ENCODE peak calls at places on chromosomes 2 and 18, in five cellular contexts. One of them, this sample, is unnamed.

GRCh38 chr2:85584354-85584856 is at the start of gene VAMP5:
- DNase-seq in endodermal cell: no peak
- DNase-seq in endothelial cell of umbilical vein: peak
- DNase-seq in fibroblast of the aortic adventitia: no peak
- DNase-seq in BE2C: peak
- DNase-seq in this sample: peak

GRCh38 chr2:173370198-173370597 is 15.5 kb downstream of the CDCA7 start:
- DNase-seq in endothelial cell of umbilical vein: peak
- DNase-seq in fibroblast of the aortic adventitia: no peak
- DNase-seq in endodermal cell: no peak
- DNase-seq in BE2C: no peak
- DNase-seq in this sample: no peak

GRCh38 chr2:44598731-44599529 is 237.2 kb downstream of the CAMKMT start:
- DNase-seq in endothelial cell of umbilical vein: no peak
- DNase-seq in BE2C: no peak
- DNase-seq in fibroblast of the aortic adventitia: no peak
- DNase-seq in endodermal cell: no peak
- DNase-seq in this sample: peak

GRCh38 chr2:79529636-79530035 is 16.8 kb downstream of the CTNNA2 start:
- DNase-seq in endothelial cell of umbilical vein: no peak
- DNase-seq in BE2C: no peak
- DNase-seq in fibroblast of the aortic adventitia: no peak
- DNase-seq in endodermal cell: no peak
- DNase-seq in this sample: no peak

GRCh38 chr2:216031960-216032689 is 18.8 kb upstream of the MREG start:
- DNase-seq in fibroblast of the aortic adventitia: peak
- DNase-seq in BE2C: no peak
- DNase-seq in endothelial cell of umbilical vein: no peak
- DNase-seq in endodermal cell: no peak
- DNase-seq in this sample: peak

GRCh38 chr2:19649785-19650380 is 251.9 kb downstream of the TTC32 start:
- DNase-seq in endodermal cell: no peak
- DNase-seq in fibroblast of the aortic adventitia: peak
- DNase-seq in BE2C: no peak
- DNase-seq in endothelial cell of umbilical vein: peak
- DNase-seq in this sample: peak

GRCh38 chr2:160492401-160493226 is 993 bp downstream of the RBMS1 start:
- DNase-seq in fibroblast of the aortic adventitia: peak
- DNase-seq in BE2C: peak
- DNase-seq in endothelial cell of umbilical vein: peak
- DNase-seq in endodermal cell: peak
- DNase-seq in this sample: peak

GRCh38 chr2:132645943-132646804 is 23.8 kb downstream of the LYPD1 start:
- DNase-seq in endothelial cell of umbilical vein: no peak
- DNase-seq in endodermal cell: no peak
- DNase-seq in fibroblast of the aortic adventitia: no peak
- DNase-seq in BE2C: no peak
- DNase-seq in this sample: no peak

GRCh38 chr2:156110890-156111289 is 221.6 kb downstream of the NR4A2 start:
- DNase-seq in fibroblast of the aortic adventitia: no peak
- DNase-seq in endothelial cell of umbilical vein: no peak
- DNase-seq in BE2C: no peak
- DNase-seq in endodermal cell: peak
- DNase-seq in this sample: no peak

GRCh38 chr2:171723724-171724683 is 36.7 kb downstream of the DYNC1I2 start:
- DNase-seq in endothelial cell of umbilical vein: peak
- DNase-seq in BE2C: peak
- DNase-seq in endodermal cell: peak
- DNase-seq in fibroblast of the aortic adventitia: peak
- DNase-seq in this sample: no peak

GRCh38 chr2:201208563-201209252 is 25.8 kb downstream of the CASP10 start:
- DNase-seq in fibroblast of the aortic adventitia: no peak
- DNase-seq in endothelial cell of umbilical vein: no peak
- DNase-seq in BE2C: no peak
- DNase-seq in endodermal cell: no peak
- DNase-seq in this sample: no peak

GRCh38 chr2:143528021-143528420 is 398.8 kb downstream of the ARHGAP15 start:
- DNase-seq in endodermal cell: no peak
- DNase-seq in BE2C: no peak
- DNase-seq in fibroblast of the aortic adventitia: no peak
- DNase-seq in endothelial cell of umbilical vein: no peak
- DNase-seq in this sample: no peak

GRCh38 chr2:179861777-179862117 is 335 bp upstream of the ZNF385B start:
- DNase-seq in endodermal cell: no peak
- DNase-seq in fibroblast of the aortic adventitia: peak
- DNase-seq in BE2C: no peak
- DNase-seq in endothelial cell of umbilical vein: no peak
- DNase-seq in this sample: no peak

GRCh38 chr2:52428224-52428623 is 1339.4 kb upstream of the CHAC2 start:
- DNase-seq in fibroblast of the aortic adventitia: no peak
- DNase-seq in endothelial cell of umbilical vein: no peak
- DNase-seq in BE2C: no peak
- DNase-seq in endodermal cell: peak
- DNase-seq in this sample: no peak

GRCh38 chr18:29147944-29148343 is 971.0 kb upstream of the CDH2 start:
- DNase-seq in endothelial cell of umbilical vein: peak
- DNase-seq in fibroblast of the aortic adventitia: peak
- DNase-seq in endodermal cell: peak
- DNase-seq in BE2C: peak
- DNase-seq in this sample: peak

GRCh38 chr18:75638597-75639467 is 211.3 kb upstream of the SMIM21 start:
- DNase-seq in endodermal cell: peak
- DNase-seq in fibroblast of the aortic adventitia: peak
- DNase-seq in BE2C: no peak
- DNase-seq in endothelial cell of umbilical vein: no peak
- DNase-seq in this sample: peak
- H3K4me3 ChIP-seq in endodermal cell: no peak
- H3K4me3 ChIP-seq in fibroblast of the aortic adventitia: peak
- H3K4me3 ChIP-seq in BE2C: no peak
- H3K4me3 ChIP-seq in endothelial cell of umbilical vein: no peak
- H3K4me3 ChIP-seq in this sample: peak

GRCh38 chr2:28390241-28390856 is 2.3 kb upstream of the FOSL2 start:
- DNase-seq in endodermal cell: peak
- DNase-seq in BE2C: peak
- DNase-seq in fibroblast of the aortic adventitia: peak
- DNase-seq in endothelial cell of umbilical vein: peak
- DNase-seq in this sample: peak

GRCh38 chr2:28392297-28393114 is at the start of gene FOSL2:
- DNase-seq in fibroblast of the aortic adventitia: peak
- DNase-seq in endothelial cell of umbilical vein: peak
- DNase-seq in endodermal cell: peak
- DNase-seq in BE2C: peak
- DNase-seq in this sample: peak

GRCh38 chr2:28390857-28391563 is 1.6 kb upstream of the FOSL2 start:
- DNase-seq in endodermal cell: peak
- DNase-seq in fibroblast of the aortic adventitia: no peak
- DNase-seq in endothelial cell of umbilical vein: peak
- DNase-seq in BE2C: peak
- DNase-seq in this sample: peak

GRCh38 chr2:28393115-28393836 is 618 bp downstream of the FOSL2 start:
- DNase-seq in endodermal cell: peak
- DNase-seq in fibroblast of the aortic adventitia: peak
- DNase-seq in endothelial cell of umbilical vein: peak
- DNase-seq in BE2C: peak
- DNase-seq in this sample: no peak

GRCh38 chr2:28391564-28392296 is 928 bp upstream of the FOSL2 start:
- DNase-seq in BE2C: peak
- DNase-seq in endodermal cell: peak
- DNase-seq in fibroblast of the aortic adventitia: peak
- DNase-seq in endothelial cell of umbilical vein: peak
- DNase-seq in this sample: peak
- TF ChIP-seq CTCF in BE2C: no peak
- TF ChIP-seq CTCF in endodermal cell: no peak
- TF ChIP-seq CTCF in fibroblast of the aortic adventitia: peak
- TF ChIP-seq CTCF in endothelial cell of umbilical vein: peak
- TF ChIP-seq CTCF in this sample: no peak

DNA sequence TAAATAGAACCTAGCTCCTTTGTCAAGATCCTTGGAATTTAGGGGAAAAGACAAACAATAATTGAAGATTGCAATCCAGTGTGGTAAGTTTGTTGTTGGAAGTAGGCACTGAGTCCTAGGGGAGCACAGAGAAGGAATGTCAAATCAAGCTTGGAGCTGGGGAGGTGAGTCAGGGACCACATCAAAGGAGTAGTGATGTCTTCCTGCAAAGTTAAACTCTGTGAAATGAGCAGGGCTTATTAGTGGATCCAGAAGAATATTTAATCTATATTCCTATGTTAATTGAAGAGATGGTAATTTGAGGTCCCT is 41.7 kb upstream of the NABP1 start:
- DNase-seq in endodermal cell: no peak
- DNase-seq in BE2C: no peak
- DNase-seq in endothelial cell of umbilical vein: no peak
- DNase-seq in fibroblast of the aortic adventitia: peak
- DNase-seq in this sample: peak
- H3K4me3 ChIP-seq in endodermal cell: no peak
- H3K4me3 ChIP-seq in BE2C: no peak
- H3K4me3 ChIP-seq in endothelial cell of umbilical vein: no peak
- H3K4me3 ChIP-seq in fibroblast of the aortic adventitia: no peak
- H3K4me3 ChIP-seq in this sample: no peak

DNA sequence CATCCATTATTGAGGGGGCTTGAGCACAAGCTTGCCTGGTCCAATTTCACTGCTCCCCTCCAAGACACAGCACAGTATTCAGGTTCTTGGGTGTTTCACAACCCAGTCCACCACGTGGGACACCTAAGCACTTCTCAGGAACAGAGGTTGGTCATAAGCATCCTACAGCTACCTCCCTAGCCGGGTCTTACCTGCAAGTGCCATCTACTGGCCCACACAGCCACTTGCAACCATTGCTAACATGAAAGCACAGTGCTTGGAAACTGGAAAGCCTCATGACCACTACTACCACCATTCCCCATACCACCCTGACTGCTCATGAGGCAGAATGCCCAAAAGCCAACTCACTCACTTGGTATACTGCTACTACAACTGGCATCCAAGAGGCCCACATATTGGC is 105.7 kb upstream of the RPRM start:
- DNase-seq in BE2C: no peak
- DNase-seq in endodermal cell: no peak
- DNase-seq in endothelial cell of umbilical vein: no peak
- DNase-seq in fibroblast of the aortic adventitia: no peak
- DNase-seq in this sample: no peak
- TF ChIP-seq CTCF in BE2C: no peak
- TF ChIP-seq CTCF in endodermal cell: peak
- TF ChIP-seq CTCF in endothelial cell of umbilical vein: no peak
- TF ChIP-seq CTCF in fibroblast of the aortic adventitia: no peak
- TF ChIP-seq CTCF in this sample: no peak